ENCODE peak calls at places on chromosome 5, in four cellular contexts. C, E, L and R are unnamed samples.

GRCh38 chr5:59661939-59662615 is 231.4 kb downstream of the PDE4D start:
- DNase-seq in C (no peak), E (peak), L (no peak), R (no peak)

GRCh38 chr5:151036556-151036955 is 16.2 kb downstream of the GPX3 start:
- DNase-seq in C (no peak), E (no peak), L (no peak), R (no peak)

GRCh38 chr5:96214442-96215197 is 218.4 kb downstream of the PCSK1 start:
- DNase-seq in C (no peak), E (peak), L (no peak), R (no peak)

GRCh38 chr5:61228691-61229280 is 66.5 kb upstream of the SMIM15 start:
- DNase-seq in C (no peak), E (no peak), L (no peak), R (no peak)

GRCh38 chr5:142202282-142202681 is 93.7 kb downstream of the NDFIP1 start:
- DNase-seq in C (no peak), E (no peak), L (no peak), R (no peak)

GRCh38 chr5:92805446-92805845 is 775.6 kb downstream of the NR2F1-AS1 start:
- DNase-seq in C (no peak), E (no peak), L (no peak), R (no peak)

GRCh38 chr5:151002250-151002649 is 18.1 kb upstream of the GPX3 start:
- DNase-seq in C (peak), E (peak), L (peak), R (no peak)

GRCh38 chr5:53318303-53318702 is 162.1 kb upstream of the FST start:
- DNase-seq in C (no peak), E (no peak), L (no peak), R (no peak)

GRCh38 chr5:53063791-53064190 is 45.8 kb downstream of the MOCS2 start:
- DNase-seq in C (no peak), E (no peak), L (no peak), R (no peak)

GRCh38 chr5:83708170-83708569 is 12.5 kb downstream of the HAPLN1 start:
- DNase-seq in C (no peak), E (no peak), L (no peak), R (no peak)

GRCh38 chr5:149702953-149703646 is 27.0 kb upstream of the PPARGC1B start:
- DNase-seq in C (no peak), E (no peak), L (peak), R (no peak)

GRCh38 chr5:4905674-4906528 is 234.2 kb upstream of the ADAMTS16 start:
- DNase-seq in C (no peak), E (peak), L (peak), R (peak)

GRCh38 chr5:80592761-80593160 is 22.7 kb upstream of the ANKRD34B start:
- DNase-seq in C (no peak), E (peak), L (no peak), R (peak)
- TF ChIP-seq RNF2 in C (no peak), E (no peak), L (no peak), R (no peak)

GRCh38 chr5:34707451-34708107 is 51.5 kb downstream of the RAI14 start:
- DNase-seq in C (no peak), E (no peak), L (no peak), R (no peak)
- TF ChIP-seq RNF2 in C (no peak), E (no peak), L (no peak), R (no peak)

DNA sequence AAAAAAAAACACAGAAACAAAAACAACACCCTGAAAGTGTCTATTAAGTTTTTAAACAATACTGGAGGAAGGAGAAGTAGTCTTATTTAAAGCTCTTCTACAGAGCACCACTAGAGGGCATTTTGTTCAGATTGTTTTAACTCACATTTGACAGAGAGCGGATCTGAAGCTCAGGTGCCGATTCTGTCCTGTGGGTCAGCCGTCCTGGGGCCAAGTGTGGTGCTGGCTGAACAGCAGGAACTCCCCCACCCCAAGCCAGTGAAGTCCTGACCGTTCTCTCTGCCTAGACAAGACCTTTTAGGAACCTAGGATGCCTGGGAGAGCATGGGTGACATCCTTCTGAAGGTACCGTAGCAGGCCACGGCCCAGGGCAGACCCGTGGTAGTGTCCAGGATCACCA is 3.9 kb downstream of the EXOC3 start:
- DNase-seq in C (peak), E (peak), L (peak), R (no peak)
- TF ChIP-seq RNF2 in C (no peak), E (no peak), L (no peak), R (no peak)

GRCh38 chr5:684771-685216 is 8.4 kb downstream of the TPPP start:
- DNase-seq in C (no peak), E (no peak), L (no peak), R (no peak)

GRCh38 chr5:683619-684481 is 9.3 kb downstream of the TPPP start:
- DNase-seq in C (no peak), E (no peak), L (no peak), R (no peak)

DNA sequence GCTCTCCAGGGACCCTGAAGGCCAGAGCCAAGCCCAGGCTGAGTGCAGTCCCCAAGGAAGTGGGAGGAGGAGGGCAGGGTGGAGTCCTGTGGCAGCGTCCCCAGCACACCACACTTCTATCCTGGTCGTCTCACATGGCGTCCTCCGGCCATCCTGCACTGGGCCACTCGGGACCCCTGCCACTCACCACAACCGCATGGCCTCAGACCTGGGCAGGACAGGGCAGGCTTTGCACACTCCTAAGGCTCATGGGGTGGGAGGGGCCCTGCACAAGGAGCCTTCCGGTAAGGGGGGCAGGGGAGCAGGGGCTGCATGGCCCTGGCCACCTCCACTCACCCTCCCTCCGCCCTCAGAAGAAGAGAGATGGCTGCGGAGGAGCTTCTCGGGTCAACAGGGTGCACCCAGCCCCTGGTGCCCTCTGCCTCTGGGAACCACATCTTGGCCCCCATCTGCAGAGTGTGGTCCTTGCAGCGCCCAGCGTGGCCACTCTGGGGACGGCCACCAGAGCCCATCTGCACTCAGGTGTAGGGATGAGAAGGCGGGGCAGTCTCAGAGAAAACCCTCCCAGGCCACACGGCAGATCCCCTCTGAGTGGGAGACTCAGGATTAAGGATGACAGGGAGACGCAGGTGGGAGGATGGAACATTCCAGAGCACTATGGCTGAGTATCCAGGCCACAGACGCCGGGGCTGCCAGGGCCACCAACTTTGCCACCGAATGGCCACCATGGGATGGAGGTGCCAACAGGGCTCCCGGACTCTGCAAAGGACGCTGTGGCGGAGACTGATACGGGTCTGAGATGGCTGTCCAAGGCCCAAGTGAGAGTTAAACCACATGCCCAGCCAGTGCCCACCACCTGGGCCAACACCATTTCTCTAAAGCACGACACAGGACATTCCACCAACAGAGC is 7.6 kb downstream of the TPPP start:
- DNase-seq in C (no peak), E (no peak), L (no peak), R (no peak)
- TF ChIP-seq RNF2 in C (no peak), E (no peak), L (no peak), R (no peak)